ENCODE peak calls at places on chromosomes 7 and 10, in seven cellular contexts. One of them, this sample, is unnamed.

GRCh38 chr7:157978766-157979165 is 608.9 kb downstream of the PTPRN2 start:
- DNase-seq in mesenchymal stem cell: no peak
- DNase-seq in neuronal stem cell: no peak
- DNase-seq in A549: no peak
- DNase-seq in GM23248: no peak
- DNase-seq in AG04450: no peak
- DNase-seq in kidney epithelial cell: no peak
- DNase-seq in this sample: no peak

GRCh38 chr7:135079068-135079467 is 68.8 kb upstream of the TMEM140 start:
- DNase-seq in AG04450: no peak
- DNase-seq in neuronal stem cell: no peak
- DNase-seq in kidney epithelial cell: no peak
- DNase-seq in A549: no peak
- DNase-seq in GM23248: no peak
- DNase-seq in mesenchymal stem cell: no peak
- DNase-seq in this sample: no peak

GRCh38 chr7:155959894-155960293 is 147.6 kb upstream of the SHH start:
- DNase-seq in mesenchymal stem cell: no peak
- DNase-seq in A549: no peak
- DNase-seq in GM23248: no peak
- DNase-seq in AG04450: no peak
- DNase-seq in kidney epithelial cell: peak; percentile 31
- DNase-seq in neuronal stem cell: no peak
- DNase-seq in this sample: no peak

GRCh38 chr7:129279757-129280156 is 54.9 kb downstream of the AHCYL2 start:
- DNase-seq in kidney epithelial cell: no peak
- DNase-seq in GM23248: no peak
- DNase-seq in A549: no peak
- DNase-seq in AG04450: no peak
- DNase-seq in neuronal stem cell: no peak
- DNase-seq in mesenchymal stem cell: no peak
- DNase-seq in this sample: no peak

GRCh38 chr10:76882245-76882644 is 755.4 kb downstream of the KCNMA1 start:
- DNase-seq in kidney epithelial cell: no peak
- DNase-seq in GM23248: no peak
- DNase-seq in mesenchymal stem cell: no peak
- DNase-seq in neuronal stem cell: no peak
- DNase-seq in A549: no peak
- DNase-seq in AG04450: no peak
- DNase-seq in this sample: no peak

GRCh38 chr10:92387289-92387940 is 96.4 kb downstream of the MARCHF5 start:
- DNase-seq in mesenchymal stem cell: peak; percentile 78
- DNase-seq in kidney epithelial cell: peak; percentile 19
- DNase-seq in GM23248: peak; percentile 48
- DNase-seq in AG04450: peak; percentile 16
- DNase-seq in A549: peak; percentile 72
- DNase-seq in neuronal stem cell: peak; percentile 88
- DNase-seq in this sample: peak; percentile 63

GRCh38 chr10:47296941-47297340 is 3.1 kb upstream of the GDF10 start:
- DNase-seq in AG04450: no peak
- DNase-seq in kidney epithelial cell: no peak
- DNase-seq in mesenchymal stem cell: no peak
- DNase-seq in neuronal stem cell: no peak
- DNase-seq in A549: no peak
- DNase-seq in GM23248: no peak
- DNase-seq in this sample: no peak

GRCh38 chr7:143284591-143285453 is at the start of gene TMEM139:
- DNase-seq in GM23248: peak; percentile 17
- DNase-seq in A549: no peak
- DNase-seq in kidney epithelial cell: no peak
- DNase-seq in mesenchymal stem cell: no peak
- DNase-seq in AG04450: no peak
- DNase-seq in neuronal stem cell: no peak
- DNase-seq in this sample: no peak

GRCh38 chr7:1931248-1931950 is 261.3 kb downstream of the ELFN1 start:
- DNase-seq in AG04450: no peak
- DNase-seq in mesenchymal stem cell: peak; percentile 14
- DNase-seq in A549: no peak
- DNase-seq in GM23248: peak; percentile 12
- DNase-seq in kidney epithelial cell: no peak
- DNase-seq in neuronal stem cell: no peak
- DNase-seq in this sample: peak; percentile 23

GRCh38 chr7:143216151-143216550 is 5.7 kb upstream of the TAS2R40 start:
- DNase-seq in A549: no peak
- DNase-seq in GM23248: peak; percentile 84
- DNase-seq in kidney epithelial cell: no peak
- DNase-seq in AG04450: no peak
- DNase-seq in neuronal stem cell: no peak
- DNase-seq in mesenchymal stem cell: no peak
- DNase-seq in this sample: peak; percentile 16

GRCh38 chr10:120508393-120508792 is 51.4 kb downstream of the PLPP4 start:
- DNase-seq in kidney epithelial cell: peak; percentile 95
- DNase-seq in neuronal stem cell: no peak
- DNase-seq in mesenchymal stem cell: peak; percentile 12
- DNase-seq in GM23248: peak; percentile 94
- DNase-seq in A549: peak; percentile 13
- DNase-seq in AG04450: no peak
- DNase-seq in this sample: peak; percentile 10

GRCh38 chr7:91135703-91136102 is 128.5 kb upstream of the FZD1 start:
- DNase-seq in A549: no peak
- DNase-seq in GM23248: no peak
- DNase-seq in mesenchymal stem cell: no peak
- DNase-seq in kidney epithelial cell: no peak
- DNase-seq in neuronal stem cell: no peak
- DNase-seq in AG04450: no peak
- DNase-seq in this sample: no peak

GRCh38 chr7:30805931-30806330 is 34.7 kb downstream of the MINDY4 start:
- DNase-seq in mesenchymal stem cell: no peak
- DNase-seq in kidney epithelial cell: no peak
- DNase-seq in A549: no peak
- DNase-seq in AG04450: no peak
- DNase-seq in GM23248: no peak
- DNase-seq in neuronal stem cell: no peak
- DNase-seq in this sample: no peak

GRCh38 chr7:127705461-127705959 is 53.5 kb downstream of the SND1 start:
- DNase-seq in kidney epithelial cell: no peak
- DNase-seq in mesenchymal stem cell: no peak
- DNase-seq in A549: no peak
- DNase-seq in neuronal stem cell: no peak
- DNase-seq in GM23248: peak; percentile 50
- DNase-seq in AG04450: no peak
- DNase-seq in this sample: no peak

GRCh38 chr10:87590705-87591588 is 68.7 kb upstream of the PAPSS2 start:
- DNase-seq in mesenchymal stem cell: peak; percentile 35
- DNase-seq in GM23248: no peak
- DNase-seq in kidney epithelial cell: no peak
- DNase-seq in AG04450: peak; percentile 52
- DNase-seq in neuronal stem cell: no peak
- DNase-seq in A549: peak; percentile 48
- DNase-seq in this sample: no peak

GRCh38 chr7:50534690-50535290 is 30.4 kb downstream of the DDC start:
- DNase-seq in neuronal stem cell: no peak
- DNase-seq in GM23248: peak; percentile 97
- DNase-seq in mesenchymal stem cell: peak; percentile 99
- DNase-seq in AG04450: peak; percentile 98
- DNase-seq in kidney epithelial cell: peak; percentile 99
- DNase-seq in A549: peak; percentile 96
- DNase-seq in this sample: peak; percentile 94

GRCh38 chr10:127600479-127600878 is 51.4 kb downstream of the NPS start:
- DNase-seq in AG04450: no peak
- DNase-seq in kidney epithelial cell: no peak
- DNase-seq in neuronal stem cell: peak; percentile 44
- DNase-seq in GM23248: no peak
- DNase-seq in A549: no peak
- DNase-seq in mesenchymal stem cell: no peak
- DNase-seq in this sample: no peak

GRCh38 chr7:20408467-20408826 is 77.7 kb downstream of the ITGB8 start:
- DNase-seq in neuronal stem cell: no peak
- DNase-seq in GM23248: peak; percentile 62
- DNase-seq in kidney epithelial cell: no peak
- DNase-seq in A549: no peak
- DNase-seq in mesenchymal stem cell: peak; percentile 28
- DNase-seq in AG04450: no peak
- DNase-seq in this sample: no peak

GRCh38 chr10:13053794-13054462 is 46.0 kb upstream of the OPTN start:
- DNase-seq in neuronal stem cell: no peak
- DNase-seq in A549: no peak
- DNase-seq in kidney epithelial cell: no peak
- DNase-seq in GM23248: no peak
- DNase-seq in AG04450: no peak
- DNase-seq in mesenchymal stem cell: no peak
- DNase-seq in this sample: no peak

GRCh38 chr7:15582773-15583172 is 21.0 kb upstream of the AGMO start:
- DNase-seq in AG04450: no peak
- DNase-seq in neuronal stem cell: no peak
- DNase-seq in GM23248: no peak
- DNase-seq in mesenchymal stem cell: no peak
- DNase-seq in A549: no peak
- DNase-seq in kidney epithelial cell: no peak
- DNase-seq in this sample: no peak
- H3K4me3 ChIP-seq in AG04450: no peak overlapping the region
- H3K4me3 ChIP-seq in neuronal stem cell: no peak overlapping the region
- H3K4me3 ChIP-seq in GM23248: no peak overlapping the region
- H3K4me3 ChIP-seq in mesenchymal stem cell: no peak overlapping the region
- H3K4me3 ChIP-seq in A549: no peak overlapping the region
- H3K4me3 ChIP-seq in kidney epithelial cell: no peak overlapping the region
- H3K4me3 ChIP-seq in this sample: no peak overlapping the region

GRCh38 chr7:82319674-82320118 is 123.9 kb downstream of the CACNA2D1 start:
- DNase-seq in neuronal stem cell: no peak
- DNase-seq in A549: peak; percentile 32
- DNase-seq in GM23248: peak; percentile 87
- DNase-seq in mesenchymal stem cell: peak; percentile 84
- DNase-seq in kidney epithelial cell: peak; percentile 26
- DNase-seq in AG04450: peak; percentile 50
- DNase-seq in this sample: peak; percentile 62
- H3K4me3 ChIP-seq in neuronal stem cell: no peak overlapping the region
- H3K4me3 ChIP-seq in A549: no peak overlapping the region
- H3K4me3 ChIP-seq in GM23248: no peak overlapping the region
- H3K4me3 ChIP-seq in mesenchymal stem cell: no peak overlapping the region
- H3K4me3 ChIP-seq in kidney epithelial cell: no peak overlapping the region
- H3K4me3 ChIP-seq in AG04450: no peak overlapping the region
- H3K4me3 ChIP-seq in this sample: no peak overlapping the region

DNA sequence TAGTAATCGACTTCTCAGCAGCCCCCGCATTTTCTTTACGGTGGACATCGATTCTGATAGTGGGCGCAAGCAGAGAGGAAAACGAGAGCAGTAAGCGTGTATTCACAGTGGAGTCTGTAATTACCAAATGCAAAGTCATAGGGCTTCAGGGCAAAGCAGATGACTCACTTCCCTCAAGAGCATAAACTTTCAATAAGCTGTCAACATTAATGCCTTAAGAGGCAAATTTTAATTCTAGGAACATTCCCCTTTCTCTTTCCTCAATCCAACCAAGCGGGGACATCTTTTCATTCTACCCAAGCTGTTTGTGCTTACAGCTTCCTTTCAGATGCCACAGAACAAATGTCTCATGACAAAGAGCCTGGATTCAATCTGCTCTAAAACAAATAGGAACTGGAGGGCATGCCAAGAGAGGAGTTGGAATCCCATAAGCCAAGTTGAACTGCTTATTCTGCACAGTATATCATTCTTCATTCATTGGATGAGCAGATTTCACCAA is 48.6 kb downstream of the MALSU1 start:
- DNase-seq in GM23248: peak; percentile 93
- DNase-seq in AG04450: no peak
- DNase-seq in mesenchymal stem cell: peak; percentile 94
- DNase-seq in A549: peak; percentile 60
- DNase-seq in kidney epithelial cell: no peak
- DNase-seq in neuronal stem cell: no peak
- DNase-seq in this sample: peak; percentile 88
- H3K4me3 ChIP-seq in GM23248: peak overlapping the region; percentile 65
- H3K4me3 ChIP-seq in AG04450: peak overlapping the region; percentile 28
- H3K4me3 ChIP-seq in mesenchymal stem cell: no peak overlapping the region
- H3K4me3 ChIP-seq in A549: peak overlapping the region; percentile 5
- H3K4me3 ChIP-seq in kidney epithelial cell: no peak overlapping the region
- H3K4me3 ChIP-seq in neuronal stem cell: no peak overlapping the region
- H3K4me3 ChIP-seq in this sample: peak overlapping the region; percentile 67

GRCh38 chr10:90966146-90966545 is 45.3 kb upstream of the ANKRD1 start:
- DNase-seq in kidney epithelial cell: no peak
- DNase-seq in neuronal stem cell: no peak
- DNase-seq in A549: no peak
- DNase-seq in AG04450: no peak
- DNase-seq in mesenchymal stem cell: peak; percentile 4
- DNase-seq in GM23248: peak; percentile 40
- DNase-seq in this sample: no peak
- H3K4me3 ChIP-seq in kidney epithelial cell: no peak overlapping the region
- H3K4me3 ChIP-seq in neuronal stem cell: no peak overlapping the region
- H3K4me3 ChIP-seq in A549: no peak overlapping the region
- H3K4me3 ChIP-seq in AG04450: no peak overlapping the region
- H3K4me3 ChIP-seq in mesenchymal stem cell: no peak overlapping the region
- H3K4me3 ChIP-seq in GM23248: no peak overlapping the region
- H3K4me3 ChIP-seq in this sample: no peak overlapping the region

GRCh38 chr7:151063212-151063561 is 3.8 kb downstream of the SLC4A2 start:
- DNase-seq in GM23248: peak; percentile 90
- DNase-seq in mesenchymal stem cell: peak; percentile 85
- DNase-seq in AG04450: no peak
- DNase-seq in neuronal stem cell: no peak
- DNase-seq in kidney epithelial cell: no peak
- DNase-seq in A549: peak; percentile 51
- DNase-seq in this sample: no peak
- H3K4me3 ChIP-seq in GM23248: peak overlapping the region; percentile 56
- H3K4me3 ChIP-seq in mesenchymal stem cell: peak overlapping the region; percentile 57
- H3K4me3 ChIP-seq in AG04450: peak overlapping the region; percentile 10
- H3K4me3 ChIP-seq in neuronal stem cell: no peak overlapping the region
- H3K4me3 ChIP-seq in kidney epithelial cell: peak overlapping the region; percentile 9
- H3K4me3 ChIP-seq in A549: peak overlapping the region; percentile 86
- H3K4me3 ChIP-seq in this sample: no peak overlapping the region

DNA sequence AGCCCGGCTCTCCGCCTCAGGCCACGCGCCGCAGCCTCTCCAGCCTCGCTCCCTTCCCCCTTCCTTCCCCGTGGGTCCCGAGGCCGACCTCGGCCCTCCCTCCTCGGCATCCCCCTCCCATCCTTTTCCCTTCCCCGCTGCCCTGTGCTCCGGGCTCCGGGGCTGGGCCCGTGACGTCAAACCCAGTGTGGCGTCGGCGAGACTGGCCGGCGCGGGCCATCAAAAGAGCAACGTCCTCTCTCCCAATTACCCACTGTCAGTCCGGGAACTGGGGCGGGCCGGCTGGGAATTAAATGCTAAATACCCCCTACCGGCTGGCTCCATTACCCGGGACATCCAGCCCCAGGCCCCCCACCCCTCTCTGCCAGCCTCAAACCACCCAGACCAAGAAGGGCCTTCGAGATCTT is 2.6 kb upstream of the GATA3 start:
- DNase-seq in neuronal stem cell: peak; percentile 75
- DNase-seq in AG04450: no peak
- DNase-seq in GM23248: no peak
- DNase-seq in mesenchymal stem cell: no peak
- DNase-seq in A549: no peak
- DNase-seq in kidney epithelial cell: no peak
- DNase-seq in this sample: peak; percentile 83
- H3K4me3 ChIP-seq in neuronal stem cell: no peak overlapping the region
- H3K4me3 ChIP-seq in AG04450: no peak overlapping the region
- H3K4me3 ChIP-seq in GM23248: no peak overlapping the region
- H3K4me3 ChIP-seq in mesenchymal stem cell: no peak overlapping the region
- H3K4me3 ChIP-seq in A549: no peak overlapping the region
- H3K4me3 ChIP-seq in kidney epithelial cell: peak overlapping the region; percentile 31
- H3K4me3 ChIP-seq in this sample: peak overlapping the region; percentile 58

GRCh38 chr10:5168897-5169296 is 16.1 kb downstream of the AKR1C8 start:
- DNase-seq in GM23248: no peak
- DNase-seq in A549: no peak
- DNase-seq in mesenchymal stem cell: no peak
- DNase-seq in neuronal stem cell: no peak
- DNase-seq in kidney epithelial cell: no peak
- DNase-seq in AG04450: no peak
- DNase-seq in this sample: no peak
- H3K4me3 ChIP-seq in GM23248: no peak overlapping the region
- H3K4me3 ChIP-seq in A549: no peak overlapping the region
- H3K4me3 ChIP-seq in mesenchymal stem cell: no peak overlapping the region
- H3K4me3 ChIP-seq in neuronal stem cell: no peak overlapping the region
- H3K4me3 ChIP-seq in kidney epithelial cell: no peak overlapping the region
- H3K4me3 ChIP-seq in AG04450: no peak overlapping the region
- H3K4me3 ChIP-seq in this sample: no peak overlapping the region